ENCODE peak calls at places on chromosomes 12 and 14, in five cellular contexts. One of them, this sample, is unnamed.
A peak's percentile ranks its signal among the peaks of the same experiment; 100 is the strongest.

GRCh38 chr12:115569694-115570093 is 707.8 kb downstream of the MED13L start:
- DNase-seq in glomerular endothelial cell: no peak
- DNase-seq in mesendoderm: peak; percentile 53
- DNase-seq in HCT116: no peak
- DNase-seq in WTC11: no peak
- DNase-seq in this sample: no peak

GRCh38 chr14:53890611-53891091 is 66.0 kb downstream of the BMP4 start:
- DNase-seq in WTC11: peak; percentile 36
- DNase-seq in mesendoderm: peak; percentile 92
- DNase-seq in HCT116: no peak
- DNase-seq in glomerular endothelial cell: peak; percentile 90
- DNase-seq in this sample: no peak

GRCh38 chr12:53065470-53065869 is 13.7 kb downstream of the SPRYD3 start:
- DNase-seq in mesendoderm: no peak
- DNase-seq in HCT116: no peak
- DNase-seq in glomerular endothelial cell: no peak
- DNase-seq in WTC11: peak; percentile 8
- DNase-seq in this sample: no peak

GRCh38 chr12:124395284-124395752 is 100.4 kb downstream of the RFLNA start:
- DNase-seq in WTC11: no peak
- DNase-seq in HCT116: no peak
- DNase-seq in glomerular endothelial cell: no peak
- DNase-seq in mesendoderm: no peak
- DNase-seq in this sample: no peak

GRCh38 chr12:76755829-76756379 is 8.0 kb upstream of the ZDHHC17 start:
- DNase-seq in WTC11: no peak
- DNase-seq in glomerular endothelial cell: no peak
- DNase-seq in HCT116: no peak
- DNase-seq in mesendoderm: peak; percentile 36
- DNase-seq in this sample: no peak

GRCh38 chr14:100680439-100681051 is 46.1 kb upstream of the DLK1 start:
- DNase-seq in mesendoderm: no peak
- DNase-seq in WTC11: no peak
- DNase-seq in HCT116: no peak
- DNase-seq in glomerular endothelial cell: no peak
- DNase-seq in this sample: no peak

GRCh38 chr12:26953447-26953846 is 15.2 kb downstream of the FGFR1OP2 start:
- DNase-seq in WTC11: no peak
- DNase-seq in mesendoderm: no peak
- DNase-seq in glomerular endothelial cell: no peak
- DNase-seq in HCT116: no peak
- DNase-seq in this sample: no peak

GRCh38 chr12:100141666-100141997 is 1.0 kb downstream of the BLTP3B start:
- DNase-seq in HCT116: peak; percentile 32
- DNase-seq in mesendoderm: peak; percentile 28
- DNase-seq in glomerular endothelial cell: peak; percentile 42
- DNase-seq in WTC11: no peak
- DNase-seq in this sample: peak; percentile 36

GRCh38 chr12:45244561-45245348 is 28.9 kb downstream of the ANO6 start:
- DNase-seq in HCT116: no peak
- DNase-seq in glomerular endothelial cell: no peak
- DNase-seq in mesendoderm: no peak
- DNase-seq in WTC11: no peak
- DNase-seq in this sample: no peak

GRCh38 chr12:124420972-124421674 is 126.2 kb downstream of the RFLNA start:
- DNase-seq in glomerular endothelial cell: no peak
- DNase-seq in WTC11: no peak
- DNase-seq in mesendoderm: no peak
- DNase-seq in HCT116: no peak
- DNase-seq in this sample: no peak

GRCh38 chr14:75427126-75427481 is 718 bp upstream of the JDP2 start:
- DNase-seq in HCT116: no peak
- DNase-seq in glomerular endothelial cell: no peak
- DNase-seq in mesendoderm: no peak
- DNase-seq in WTC11: no peak
- DNase-seq in this sample: no peak

GRCh38 chr12:50257226-50258166 is 25.8 kb downstream of the LIMA1 start:
- DNase-seq in HCT116: no peak
- DNase-seq in glomerular endothelial cell: no peak
- DNase-seq in WTC11: no peak
- DNase-seq in mesendoderm: no peak
- DNase-seq in this sample: peak; percentile 63

GRCh38 chr12:3483089-3483488 is 7.9 kb upstream of the PRMT8 start:
- DNase-seq in glomerular endothelial cell: no peak
- DNase-seq in mesendoderm: peak; percentile 32
- DNase-seq in WTC11: no peak
- DNase-seq in HCT116: no peak
- DNase-seq in this sample: no peak

This sample was measured in smooth muscle cell of the brain vasculature.